ENCODE peak calls at places on chromosome 22, in seven cellular contexts. One of them, this sample, is unnamed.

GRCh38 chr22:24133187-24133965 is 47.9 kb upstream of the SUSD2 start:
- DNase-seq in epithelial cell of esophagus: no peak
- DNase-seq in DMS153: no peak
- DNase-seq in stimulated activated CD4-positive, alpha-beta T cell treated with anti-CD3 and anti-CD28 coated beads, Interleukin-4, amount 100 ng/mL, for 48 hours: no peak
- DNase-seq in CD4-positive, alpha-beta T cell: peak
- DNase-seq in activated gamma-delta T cell treated with anti-CD3 and anti-CD28 coated beads, Interleukin-2, amount 50 U/mL, for 16 hours: no peak
- DNase-seq in NCI-H2081 treated with DMSO at 0.1 percent for 48 hours: no peak
- DNase-seq in this sample: peak

GRCh38 chr22:36546932-36547331 is 18.0 kb upstream of the EIF3D start:
- DNase-seq in epithelial cell of esophagus: peak
- DNase-seq in DMS153: no peak
- DNase-seq in stimulated activated CD4-positive, alpha-beta T cell treated with anti-CD3 and anti-CD28 coated beads, Interleukin-4, amount 100 ng/mL, for 48 hours: no peak
- DNase-seq in CD4-positive, alpha-beta T cell: no peak
- DNase-seq in activated gamma-delta T cell treated with anti-CD3 and anti-CD28 coated beads, Interleukin-2, amount 50 U/mL, for 16 hours: no peak
- DNase-seq in NCI-H2081 treated with DMSO at 0.1 percent for 48 hours: no peak
- DNase-seq in this sample: no peak

GRCh38 chr22:17540481-17540880 is 22.8 kb upstream of the SLC25A18 start:
- DNase-seq in epithelial cell of esophagus: no peak
- DNase-seq in DMS153: no peak
- DNase-seq in stimulated activated CD4-positive, alpha-beta T cell treated with anti-CD3 and anti-CD28 coated beads, Interleukin-4, amount 100 ng/mL, for 48 hours: no peak
- DNase-seq in CD4-positive, alpha-beta T cell: no peak
- DNase-seq in activated gamma-delta T cell treated with anti-CD3 and anti-CD28 coated beads, Interleukin-2, amount 50 U/mL, for 16 hours: no peak
- DNase-seq in NCI-H2081 treated with DMSO at 0.1 percent for 48 hours: no peak
- DNase-seq in this sample: no peak

GRCh38 chr22:38694049-38694448 is 6.7 kb downstream of the JOSD1 start:
- DNase-seq in epithelial cell of esophagus: no peak
- DNase-seq in DMS153: no peak
- DNase-seq in stimulated activated CD4-positive, alpha-beta T cell treated with anti-CD3 and anti-CD28 coated beads, Interleukin-4, amount 100 ng/mL, for 48 hours: no peak
- DNase-seq in CD4-positive, alpha-beta T cell: no peak
- DNase-seq in activated gamma-delta T cell treated with anti-CD3 and anti-CD28 coated beads, Interleukin-2, amount 50 U/mL, for 16 hours: no peak
- DNase-seq in NCI-H2081 treated with DMSO at 0.1 percent for 48 hours: no peak
- DNase-seq in this sample: no peak

GRCh38 chr22:48700566-48701295 is 1126.9 kb downstream of the BRD1 start:
- DNase-seq in epithelial cell of esophagus: no peak
- DNase-seq in DMS153: no peak
- DNase-seq in stimulated activated CD4-positive, alpha-beta T cell treated with anti-CD3 and anti-CD28 coated beads, Interleukin-4, amount 100 ng/mL, for 48 hours: no peak
- DNase-seq in CD4-positive, alpha-beta T cell: no peak
- DNase-seq in activated gamma-delta T cell treated with anti-CD3 and anti-CD28 coated beads, Interleukin-2, amount 50 U/mL, for 16 hours: no peak
- DNase-seq in NCI-H2081 treated with DMSO at 0.1 percent for 48 hours: no peak
- DNase-seq in this sample: no peak

GRCh38 chr22:44859641-44860040 is 107.3 kb downstream of the ARHGAP8 start:
- DNase-seq in epithelial cell of esophagus: no peak
- DNase-seq in DMS153: no peak
- DNase-seq in stimulated activated CD4-positive, alpha-beta T cell treated with anti-CD3 and anti-CD28 coated beads, Interleukin-4, amount 100 ng/mL, for 48 hours: no peak
- DNase-seq in CD4-positive, alpha-beta T cell: no peak
- DNase-seq in activated gamma-delta T cell treated with anti-CD3 and anti-CD28 coated beads, Interleukin-2, amount 50 U/mL, for 16 hours: no peak
- DNase-seq in NCI-H2081 treated with DMSO at 0.1 percent for 48 hours: no peak
- DNase-seq in this sample: no peak

GRCh38 chr22:49393526-49393925 is 434.1 kb downstream of the BRD1 start:
- DNase-seq in epithelial cell of esophagus: no peak
- DNase-seq in DMS153: no peak
- DNase-seq in stimulated activated CD4-positive, alpha-beta T cell treated with anti-CD3 and anti-CD28 coated beads, Interleukin-4, amount 100 ng/mL, for 48 hours: no peak
- DNase-seq in CD4-positive, alpha-beta T cell: no peak
- DNase-seq in activated gamma-delta T cell treated with anti-CD3 and anti-CD28 coated beads, Interleukin-2, amount 50 U/mL, for 16 hours: no peak
- DNase-seq in NCI-H2081 treated with DMSO at 0.1 percent for 48 hours: no peak
- DNase-seq in this sample: peak

GRCh38 chr22:23649071-23649501 is 17.0 kb upstream of the DRICH1 start:
- DNase-seq in epithelial cell of esophagus: no peak
- DNase-seq in DMS153: no peak
- DNase-seq in stimulated activated CD4-positive, alpha-beta T cell treated with anti-CD3 and anti-CD28 coated beads, Interleukin-4, amount 100 ng/mL, for 48 hours: no peak
- DNase-seq in CD4-positive, alpha-beta T cell: no peak
- DNase-seq in activated gamma-delta T cell treated with anti-CD3 and anti-CD28 coated beads, Interleukin-2, amount 50 U/mL, for 16 hours: no peak
- DNase-seq in NCI-H2081 treated with DMSO at 0.1 percent for 48 hours: no peak
- DNase-seq in this sample: no peak

GRCh38 chr22:44335903-44336803 is 23.4 kb upstream of the SHISAL1 start:
- DNase-seq in epithelial cell of esophagus: peak
- DNase-seq in DMS153: peak
- DNase-seq in stimulated activated CD4-positive, alpha-beta T cell treated with anti-CD3 and anti-CD28 coated beads, Interleukin-4, amount 100 ng/mL, for 48 hours: no peak
- DNase-seq in CD4-positive, alpha-beta T cell: no peak
- DNase-seq in activated gamma-delta T cell treated with anti-CD3 and anti-CD28 coated beads, Interleukin-2, amount 50 U/mL, for 16 hours: no peak
- DNase-seq in NCI-H2081 treated with DMSO at 0.1 percent for 48 hours: no peak
- DNase-seq in this sample: no peak

GRCh38 chr22:46054091-46054877 is 77.3 kb upstream of the WNT7B start:
- DNase-seq in epithelial cell of esophagus: peak
- DNase-seq in DMS153: peak
- DNase-seq in stimulated activated CD4-positive, alpha-beta T cell treated with anti-CD3 and anti-CD28 coated beads, Interleukin-4, amount 100 ng/mL, for 48 hours: no peak
- DNase-seq in CD4-positive, alpha-beta T cell: peak
- DNase-seq in activated gamma-delta T cell treated with anti-CD3 and anti-CD28 coated beads, Interleukin-2, amount 50 U/mL, for 16 hours: no peak
- DNase-seq in NCI-H2081 treated with DMSO at 0.1 percent for 48 hours: no peak
- DNase-seq in this sample: peak

GRCh38 chr22:47604563-47604962 is 842.1 kb downstream of the TBC1D22A start:
- DNase-seq in epithelial cell of esophagus: no peak
- DNase-seq in DMS153: no peak
- DNase-seq in stimulated activated CD4-positive, alpha-beta T cell treated with anti-CD3 and anti-CD28 coated beads, Interleukin-4, amount 100 ng/mL, for 48 hours: no peak
- DNase-seq in CD4-positive, alpha-beta T cell: no peak
- DNase-seq in activated gamma-delta T cell treated with anti-CD3 and anti-CD28 coated beads, Interleukin-2, amount 50 U/mL, for 16 hours: no peak
- DNase-seq in NCI-H2081 treated with DMSO at 0.1 percent for 48 hours: no peak
- DNase-seq in this sample: no peak

GRCh38 chr22:27709919-27710452 is 91.6 kb downstream of the MN1 start:
- DNase-seq in epithelial cell of esophagus: no peak
- DNase-seq in DMS153: no peak
- DNase-seq in stimulated activated CD4-positive, alpha-beta T cell treated with anti-CD3 and anti-CD28 coated beads, Interleukin-4, amount 100 ng/mL, for 48 hours: no peak
- DNase-seq in CD4-positive, alpha-beta T cell: no peak
- DNase-seq in activated gamma-delta T cell treated with anti-CD3 and anti-CD28 coated beads, Interleukin-2, amount 50 U/mL, for 16 hours: no peak
- DNase-seq in NCI-H2081 treated with DMSO at 0.1 percent for 48 hours: no peak
- DNase-seq in this sample: no peak

GRCh38 chr22:20027966-20028854 is 7.3 kb downstream of the TANGO2 start:
- DNase-seq in epithelial cell of esophagus: peak
- DNase-seq in DMS153: no peak
- DNase-seq in stimulated activated CD4-positive, alpha-beta T cell treated with anti-CD3 and anti-CD28 coated beads, Interleukin-4, amount 100 ng/mL, for 48 hours: no peak
- DNase-seq in CD4-positive, alpha-beta T cell: no peak
- DNase-seq in activated gamma-delta T cell treated with anti-CD3 and anti-CD28 coated beads, Interleukin-2, amount 50 U/mL, for 16 hours: no peak
- DNase-seq in NCI-H2081 treated with DMSO at 0.1 percent for 48 hours: no peak
- DNase-seq in this sample: no peak

GRCh38 chr22:19832476-19833108 is 22.1 kb downstream of the GNB1L start:
- DNase-seq in epithelial cell of esophagus: no peak
- DNase-seq in DMS153: no peak
- DNase-seq in stimulated activated CD4-positive, alpha-beta T cell treated with anti-CD3 and anti-CD28 coated beads, Interleukin-4, amount 100 ng/mL, for 48 hours: no peak
- DNase-seq in CD4-positive, alpha-beta T cell: no peak
- DNase-seq in activated gamma-delta T cell treated with anti-CD3 and anti-CD28 coated beads, Interleukin-2, amount 50 U/mL, for 16 hours: no peak
- DNase-seq in NCI-H2081 treated with DMSO at 0.1 percent for 48 hours: no peak
- DNase-seq in this sample: no peak

GRCh38 chr22:35301370-35301874 is 1.7 kb downstream of the TOM1 start:
- DNase-seq in epithelial cell of esophagus: peak
- DNase-seq in DMS153: no peak
- DNase-seq in stimulated activated CD4-positive, alpha-beta T cell treated with anti-CD3 and anti-CD28 coated beads, Interleukin-4, amount 100 ng/mL, for 48 hours: no peak
- DNase-seq in CD4-positive, alpha-beta T cell: no peak
- DNase-seq in activated gamma-delta T cell treated with anti-CD3 and anti-CD28 coated beads, Interleukin-2, amount 50 U/mL, for 16 hours: no peak
- DNase-seq in NCI-H2081 treated with DMSO at 0.1 percent for 48 hours: no peak
- DNase-seq in this sample: no peak

GRCh38 chr22:49600452-49600847 is 227.2 kb downstream of the BRD1 start:
- DNase-seq in epithelial cell of esophagus: no peak
- DNase-seq in DMS153: no peak
- DNase-seq in stimulated activated CD4-positive, alpha-beta T cell treated with anti-CD3 and anti-CD28 coated beads, Interleukin-4, amount 100 ng/mL, for 48 hours: no peak
- DNase-seq in CD4-positive, alpha-beta T cell: no peak
- DNase-seq in activated gamma-delta T cell treated with anti-CD3 and anti-CD28 coated beads, Interleukin-2, amount 50 U/mL, for 16 hours: no peak
- DNase-seq in NCI-H2081 treated with DMSO at 0.1 percent for 48 hours: no peak
- DNase-seq in this sample: no peak

GRCh38 chr22:40721266-40721665 is 42.0 kb downstream of the MCHR1 start:
- DNase-seq in epithelial cell of esophagus: peak
- DNase-seq in DMS153: peak
- DNase-seq in stimulated activated CD4-positive, alpha-beta T cell treated with anti-CD3 and anti-CD28 coated beads, Interleukin-4, amount 100 ng/mL, for 48 hours: no peak
- DNase-seq in CD4-positive, alpha-beta T cell: no peak
- DNase-seq in activated gamma-delta T cell treated with anti-CD3 and anti-CD28 coated beads, Interleukin-2, amount 50 U/mL, for 16 hours: no peak
- DNase-seq in NCI-H2081 treated with DMSO at 0.1 percent for 48 hours: peak
- DNase-seq in this sample: no peak

GRCh38 chr22:46010177-46010867 is 33.4 kb upstream of the WNT7B start:
- DNase-seq in epithelial cell of esophagus: peak
- DNase-seq in DMS153: no peak
- DNase-seq in stimulated activated CD4-positive, alpha-beta T cell treated with anti-CD3 and anti-CD28 coated beads, Interleukin-4, amount 100 ng/mL, for 48 hours: no peak
- DNase-seq in CD4-positive, alpha-beta T cell: no peak
- DNase-seq in activated gamma-delta T cell treated with anti-CD3 and anti-CD28 coated beads, Interleukin-2, amount 50 U/mL, for 16 hours: no peak
- DNase-seq in NCI-H2081 treated with DMSO at 0.1 percent for 48 hours: no peak
- DNase-seq in this sample: no peak

GRCh38 chr22:42720263-42721044 is at the start of gene A4GALT:
- DNase-seq in epithelial cell of esophagus: no peak
- DNase-seq in DMS153: no peak
- DNase-seq in stimulated activated CD4-positive, alpha-beta T cell treated with anti-CD3 and anti-CD28 coated beads, Interleukin-4, amount 100 ng/mL, for 48 hours: no peak
- DNase-seq in CD4-positive, alpha-beta T cell: no peak
- DNase-seq in activated gamma-delta T cell treated with anti-CD3 and anti-CD28 coated beads, Interleukin-2, amount 50 U/mL, for 16 hours: no peak
- DNase-seq in NCI-H2081 treated with DMSO at 0.1 percent for 48 hours: no peak
- DNase-seq in this sample: peak

GRCh38 chr22:24812950-24813349 is 6.9 kb downstream of the SGSM1 start:
- DNase-seq in epithelial cell of esophagus: no peak
- DNase-seq in DMS153: no peak
- DNase-seq in stimulated activated CD4-positive, alpha-beta T cell treated with anti-CD3 and anti-CD28 coated beads, Interleukin-4, amount 100 ng/mL, for 48 hours: no peak
- DNase-seq in CD4-positive, alpha-beta T cell: no peak
- DNase-seq in activated gamma-delta T cell treated with anti-CD3 and anti-CD28 coated beads, Interleukin-2, amount 50 U/mL, for 16 hours: no peak
- DNase-seq in NCI-H2081 treated with DMSO at 0.1 percent for 48 hours: no peak
- DNase-seq in this sample: no peak

GRCh38 chr22:45995405-45996101 is 18.6 kb upstream of the WNT7B start:
- DNase-seq in epithelial cell of esophagus: no peak
- DNase-seq in DMS153: no peak
- DNase-seq in stimulated activated CD4-positive, alpha-beta T cell treated with anti-CD3 and anti-CD28 coated beads, Interleukin-4, amount 100 ng/mL, for 48 hours: no peak
- DNase-seq in CD4-positive, alpha-beta T cell: no peak
- DNase-seq in activated gamma-delta T cell treated with anti-CD3 and anti-CD28 coated beads, Interleukin-2, amount 50 U/mL, for 16 hours: no peak
- DNase-seq in NCI-H2081 treated with DMSO at 0.1 percent for 48 hours: no peak
- DNase-seq in this sample: no peak

This sample was measured in naive thymus-derived CD8-positive, alpha-beta T cell.